ENCODE peak calls at places on chromosome 7, in four cellular contexts. V, Q, Z and N are unnamed samples.

GRCh38 chr7:8120390-8121058 is 141.4 kb downstream of the ICA1 start:
- DNase-seq in Z (no peak), V (no peak), Q (no peak), N (no peak)

GRCh38 chr7:144255471-144255897 is 9.1 kb downstream of the OR2A7 start:
- DNase-seq in Z (no peak), V (no peak), Q (no peak), N (peak; percentile 1)

GRCh38 chr7:82548141-82548688 is 104.6 kb upstream of the CACNA2D1 start:
- DNase-seq in Q (no peak), Z (no peak), V (no peak), N (no peak)

GRCh38 chr7:135316648-135317313 is 83.1 kb downstream of the STRA8 start:
- DNase-seq in Q (no peak), V (no peak), Z (no peak), N (no peak)

GRCh38 chr7:81186691-81187090 is 267.8 kb upstream of the SEMA3C start:
- DNase-seq in Z (no peak), Q (no peak), V (no peak), N (no peak)

GRCh38 chr7:80511964-80512363 is at the start of gene GNAT3:
- DNase-seq in Q (no peak), Z (no peak), V (no peak), N (no peak)

GRCh38 chr7:117666019-117666418 is 186.2 kb downstream of the CFTR start:
- DNase-seq in V (no peak), Z (no peak), Q (peak; percentile 86), N (no peak)

GRCh38 chr7:133265821-133266220 is 12.9 kb downstream of the EXOC4 start:
- DNase-seq in Z (no peak), V (no peak), Q (no peak), N (no peak)

GRCh38 chr7:97748482-97748881 is 16.6 kb downstream of the TAC1 start:
- DNase-seq in Q (no peak), Z (no peak), V (no peak), N (no peak)

GRCh38 chr7:97752215-97752614 is 20.3 kb downstream of the TAC1 start:
- DNase-seq in Z (no peak), V (no peak), Q (no peak), N (no peak)

GRCh38 chr7:97751566-97751965 is 19.7 kb downstream of the TAC1 start:
- DNase-seq in Q (no peak), Z (no peak), V (no peak), N (no peak)
- TF ChIP-seq CTCF in Q (no peak), Z (no peak), V (no peak), N (no peak)

DNA sequence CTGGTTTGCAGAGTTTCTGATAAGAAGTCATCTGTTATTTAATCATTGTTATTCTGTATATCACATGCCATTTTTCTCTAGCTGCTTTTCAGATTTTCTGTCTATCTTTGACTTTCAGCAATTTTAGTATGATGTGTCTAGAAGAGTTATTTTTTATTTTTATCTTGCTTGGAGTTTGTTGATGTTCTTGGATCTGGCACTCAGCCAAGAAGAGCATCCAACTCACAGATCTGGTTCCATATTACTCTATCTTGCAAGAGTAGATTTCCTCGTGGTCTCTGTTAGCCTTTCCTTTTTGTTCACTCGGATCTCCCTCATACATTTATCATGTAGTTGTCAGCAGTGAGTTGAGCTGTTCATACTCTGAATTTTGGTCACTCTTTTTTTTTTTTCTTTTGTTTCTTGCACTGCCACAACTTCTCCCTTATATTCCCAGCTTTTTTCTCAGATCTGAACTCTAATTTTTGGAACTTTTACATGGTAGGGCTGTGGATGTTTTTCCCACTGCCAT is 54.8 kb upstream of the CALCR start:
- DNase-seq in Q (no peak), V (no peak), Z (no peak), N (no peak)
- TF ChIP-seq CTCF in Q (no peak), V (no peak), Z (no peak), N (no peak)

DNA sequence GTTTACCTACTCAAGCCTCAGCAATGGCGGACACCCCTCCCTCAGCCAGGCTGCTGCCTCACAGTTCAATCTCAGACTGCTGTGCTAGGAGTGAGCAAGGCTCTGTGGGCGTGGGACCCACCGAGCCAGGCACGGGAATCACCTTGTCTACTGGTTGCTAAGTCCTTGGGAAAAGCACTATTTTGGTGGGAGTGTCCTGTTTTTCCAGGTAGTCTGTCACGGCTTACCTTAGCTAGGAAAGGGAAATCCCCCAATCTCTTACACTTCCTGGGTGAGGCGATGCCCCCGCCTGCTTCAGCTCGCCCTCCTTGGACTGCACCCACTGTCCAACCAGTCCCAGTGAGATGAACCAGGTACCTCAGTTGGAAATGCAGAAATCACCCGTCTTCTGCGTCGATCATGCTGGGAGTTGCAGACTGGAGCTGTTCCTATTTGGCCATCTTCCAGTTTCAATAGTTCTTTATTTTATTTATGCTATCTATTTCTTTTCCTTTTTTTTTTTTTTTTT is at the start of gene HYAL4:
- DNase-seq in Q (peak; percentile 75), V (no peak), Z (no peak), N (no peak)
- TF ChIP-seq CTCF in Q (no peak), V (no peak), Z (no peak), N (no peak)

GRCh38 chr7:45574521-45575500 is 643 bp downstream of the ADCY1 start:
- DNase-seq in Q (peak; percentile 16), V (no peak), Z (peak; percentile 78), N (peak; percentile 16)
- TF ChIP-seq CTCF in Q (peak; percentile 31), V (no peak), Z (no peak), N (no peak)

GRCh38 chr7:19284136-19284535 is 138.9 kb upstream of the FERD3L start:
- DNase-seq in V (no peak), Q (no peak), Z (no peak), N (no peak)
- TF ChIP-seq CTCF in V (no peak), Q (no peak), Z (no peak), N (no peak)

DNA sequence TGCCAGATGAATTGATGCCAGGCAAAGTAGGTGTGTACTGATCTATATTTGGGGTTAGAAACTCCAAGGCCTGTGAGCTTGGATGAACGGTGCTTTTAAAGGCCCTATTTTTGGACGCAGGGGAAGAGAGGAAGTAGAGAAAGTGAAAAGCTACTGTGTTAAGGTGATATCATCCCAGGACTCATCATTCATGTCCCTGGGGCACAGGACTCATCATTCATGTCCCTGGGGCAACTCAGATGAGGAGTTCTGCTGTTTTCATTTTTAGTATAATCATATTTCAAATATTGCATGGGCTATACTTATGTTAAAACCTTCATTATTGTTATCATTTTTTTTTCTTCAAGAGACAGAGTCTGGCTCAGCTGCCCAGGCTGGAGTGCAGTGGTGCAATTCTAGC is 61.4 kb upstream of the PTN start:
- DNase-seq in V (no peak), Q (no peak), Z (no peak), N (no peak)
- TF ChIP-seq CTCF in V (no peak), Q (no peak), Z (no peak), N (no peak)

GRCh38 chr7:138755331-138755747 is 42.5 kb upstream of the TMEM213 start:
- DNase-seq in Q (no peak), Z (peak; percentile 20), V (no peak), N (no peak)

GRCh38 chr7:138750473-138750872 is 47.3 kb upstream of the TMEM213 start:
- DNase-seq in Z (no peak), Q (no peak), V (no peak), N (no peak)

GRCh38 chr7:138750926-138751464 is 46.8 kb upstream of the TMEM213 start:
- DNase-seq in V (no peak), Q (no peak), Z (no peak), N (no peak)

GRCh38 chr7:138753611-138754010 is 44.2 kb upstream of the TMEM213 start:
- DNase-seq in Z (no peak), Q (no peak), V (no peak), N (no peak)

DNA sequence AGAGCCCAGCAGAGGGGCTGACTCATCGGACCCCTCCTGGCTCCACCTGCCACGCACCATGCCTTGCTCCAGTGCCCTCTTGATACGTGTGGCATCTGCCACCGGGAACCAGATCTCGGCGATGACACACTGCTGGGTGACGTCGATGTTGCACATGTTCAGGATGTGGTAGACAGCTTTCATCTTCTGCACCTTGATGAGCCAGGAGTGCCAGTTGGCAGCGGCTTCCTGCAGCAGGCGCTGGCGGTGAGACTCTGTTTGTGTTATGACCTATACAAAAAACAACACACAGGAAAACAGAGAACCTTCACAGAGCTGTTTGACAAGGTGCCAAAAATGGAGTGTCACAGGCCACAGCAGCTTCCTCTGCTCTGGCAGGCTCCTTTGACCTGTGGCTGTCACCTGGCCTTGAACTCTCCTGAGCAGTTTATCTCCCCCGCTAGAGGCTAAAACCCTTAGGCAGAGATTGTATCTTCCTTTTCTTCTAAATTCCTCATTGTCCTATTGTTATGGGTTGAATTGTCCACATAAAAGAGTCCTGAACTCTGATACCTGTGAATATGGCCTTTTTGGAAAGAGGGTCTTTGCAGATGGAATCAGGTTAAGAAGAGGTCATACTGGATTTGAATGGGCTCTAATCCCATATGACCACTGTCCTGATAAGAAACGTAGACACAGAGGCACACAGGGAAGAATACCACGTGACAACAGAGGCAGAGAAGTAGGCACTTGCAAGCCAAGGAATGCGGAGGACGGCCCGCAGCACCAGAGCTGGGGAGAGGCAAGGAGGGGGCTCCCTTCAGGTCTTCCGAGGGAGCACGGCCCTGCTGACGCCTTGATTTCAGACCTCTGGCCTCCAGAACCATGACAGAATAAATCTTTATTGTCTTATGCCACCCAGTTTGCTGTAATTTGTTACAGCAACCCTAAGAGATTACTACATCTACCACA is 45.0 kb upstream of the TMEM213 start:
- DNase-seq in Q (peak; percentile 62), V (no peak), Z (peak; percentile 19), N (peak; percentile 78)
- TF ChIP-seq CTCF in Q (no peak), V (no peak), Z (no peak), N (no peak)